ENCODE peak calls at places on chromosomes 16 and 17, in eight cellular contexts. D is naive B cell, Y is kidney glomerular epithelial cell, S is upper lobe of right lung, F is heart right ventricle, U is endothelial cell, Z is non-pigmented ciliary epithelial cell, M is omental fat pad. G is an unnamed sample.

GRCh38 chr17:75631353-75631752 is 1.9 kb upstream of the SMIM5 start:
- DNase-seq in D (no peak), Y (no peak), S (no peak), F (no peak), U (no peak), Z (no peak), M (no peak), G (no peak)

GRCh38 chr16:66510711-66511614 is 39.0 kb downstream of the TK2 start:
- DNase-seq in D (no peak), Y (no peak), S (no peak), F (no peak), U (no peak), Z (no peak), M (no peak), G (no peak)

GRCh38 chr17:21190078-21190477 is 23.9 kb downstream of the TMEM11 start:
- DNase-seq in D (no peak), Y (no peak), S (no peak), F (no peak), U (no peak), Z (no peak), M (no peak), G (no peak)

GRCh38 chr16:85460983-85461813 is 151.9 kb upstream of the GSE1 start:
- DNase-seq in D (no peak), Y (peak; percentile 43), S (no peak), F (no peak), U (no peak), Z (peak; percentile 8), M (no peak), G (peak; percentile 71)

GRCh38 chr17:35740997-35741931 is 9.8 kb downstream of the RASL10B start:
- DNase-seq in D (no peak), Y (no peak), S (no peak), F (no peak), U (no peak), Z (no peak), M (no peak), G (no peak)

GRCh38 chr17:73820686-73821448 is 176.6 kb upstream of the SDK2 start:
- DNase-seq in D (no peak), Y (no peak), S (no peak), F (no peak), U (no peak), Z (no peak), M (no peak), G (peak; percentile 57)

GRCh38 chr16:88994704-88995103 is 17.7 kb upstream of the CBFA2T3 start:
- DNase-seq in D (no peak), Y (no peak), S (no peak), F (no peak), U (no peak), Z (no peak), M (no peak), G (no peak)

GRCh38 chr17:65743313-65743665 is 181.8 kb upstream of the AXIN2 start:
- DNase-seq in D (no peak), Y (no peak), S (no peak), F (no peak), U (no peak), Z (peak; percentile 23), M (no peak), G (no peak)

GRCh38 chr16:54432481-54433229 is 146.1 kb upstream of the IRX3 start:
- DNase-seq in D (no peak), Y (no peak), S (no peak), F (no peak), U (no peak), Z (no peak), M (no peak), G (no peak)

GRCh38 chr17:16190703-16191360 is 24.5 kb downstream of the NCOR1 start:
- DNase-seq in D (no peak), Y (no peak), S (no peak), F (no peak), U (no peak), Z (no peak), M (no peak), G (no peak)

GRCh38 chr16:19874816-19875546 is 9.7 kb downstream of the GPRC5B start:
- DNase-seq in D (no peak), Y (no peak), S (no peak), F (no peak), U (no peak), Z (no peak), M (no peak), G (no peak)